ENCODE peak calls at places on chromosomes 6 and 20, in seven cellular contexts. One of them, this sample, is unnamed.

GRCh38 chr6:137226682-137227081 is 7.5 kb upstream of the IFNGR1 start:
- DNase-seq in nucleus accumbens: no peak
- DNase-seq in DMS79 treated with DMSO at 0.1 percent for 48 hours: no peak
- DNase-seq in small intestine: no peak
- DNase-seq in NCI-H1092 treated with DMSO at 0.1 percent for 48 hours: no peak
- DNase-seq in non-pigmented ciliary epithelial cell: no peak
- DNase-seq in CD8-positive, alpha-beta T cell: no peak
- DNase-seq in this sample: no peak

GRCh38 chr20:31661625-31662371 is 24.1 kb downstream of the COX4I2 start:
- DNase-seq in CD8-positive, alpha-beta T cell: peak
- DNase-seq in NCI-H1092 treated with DMSO at 0.1 percent for 48 hours: peak
- DNase-seq in small intestine: peak
- DNase-seq in DMS79 treated with DMSO at 0.1 percent for 48 hours: peak
- DNase-seq in nucleus accumbens: peak
- DNase-seq in non-pigmented ciliary epithelial cell: no peak
- DNase-seq in this sample: peak

GRCh38 chr20:32282461-32282860 is 5.0 kb downstream of the KIF3B start:
- DNase-seq in nucleus accumbens: no peak
- DNase-seq in small intestine: no peak
- DNase-seq in CD8-positive, alpha-beta T cell: no peak
- DNase-seq in NCI-H1092 treated with DMSO at 0.1 percent for 48 hours: peak
- DNase-seq in non-pigmented ciliary epithelial cell: no peak
- DNase-seq in DMS79 treated with DMSO at 0.1 percent for 48 hours: peak
- DNase-seq in this sample: no peak

GRCh38 chr20:50855498-50856474 is 60.9 kb downstream of the BCAS4 start:
- DNase-seq in non-pigmented ciliary epithelial cell: no peak
- DNase-seq in DMS79 treated with DMSO at 0.1 percent for 48 hours: peak
- DNase-seq in small intestine: peak
- DNase-seq in NCI-H1092 treated with DMSO at 0.1 percent for 48 hours: no peak
- DNase-seq in nucleus accumbens: no peak
- DNase-seq in CD8-positive, alpha-beta T cell: no peak
- DNase-seq in this sample: no peak

GRCh38 chr6:167047554-167047953 is 48.4 kb downstream of the CEP43 start:
- DNase-seq in non-pigmented ciliary epithelial cell: no peak
- DNase-seq in nucleus accumbens: no peak
- DNase-seq in CD8-positive, alpha-beta T cell: peak
- DNase-seq in small intestine: peak
- DNase-seq in DMS79 treated with DMSO at 0.1 percent for 48 hours: no peak
- DNase-seq in NCI-H1092 treated with DMSO at 0.1 percent for 48 hours: no peak
- DNase-seq in this sample: peak

GRCh38 chr6:82783587-82784253 is 281.9 kb downstream of the UBE3D start:
- DNase-seq in DMS79 treated with DMSO at 0.1 percent for 48 hours: no peak
- DNase-seq in small intestine: no peak
- DNase-seq in nucleus accumbens: peak
- DNase-seq in NCI-H1092 treated with DMSO at 0.1 percent for 48 hours: no peak
- DNase-seq in CD8-positive, alpha-beta T cell: no peak
- DNase-seq in non-pigmented ciliary epithelial cell: no peak
- DNase-seq in this sample: no peak

GRCh38 chr6:152600022-152600421 is 37.1 kb downstream of the SYNE1 start:
- DNase-seq in NCI-H1092 treated with DMSO at 0.1 percent for 48 hours: no peak
- DNase-seq in CD8-positive, alpha-beta T cell: no peak
- DNase-seq in nucleus accumbens: no peak
- DNase-seq in DMS79 treated with DMSO at 0.1 percent for 48 hours: no peak
- DNase-seq in non-pigmented ciliary epithelial cell: no peak
- DNase-seq in small intestine: no peak
- DNase-seq in this sample: no peak

GRCh38 chr6:154249499-154250298 is 106.9 kb downstream of the IPCEF1 start:
- DNase-seq in CD8-positive, alpha-beta T cell: no peak
- DNase-seq in non-pigmented ciliary epithelial cell: no peak
- DNase-seq in nucleus accumbens: no peak
- DNase-seq in NCI-H1092 treated with DMSO at 0.1 percent for 48 hours: no peak
- DNase-seq in small intestine: peak
- DNase-seq in DMS79 treated with DMSO at 0.1 percent for 48 hours: no peak
- DNase-seq in this sample: no peak

GRCh38 chr6:39347201-39347600 is 24.7 kb upstream of the KCNK16 start:
- DNase-seq in small intestine: no peak
- DNase-seq in CD8-positive, alpha-beta T cell: no peak
- DNase-seq in DMS79 treated with DMSO at 0.1 percent for 48 hours: peak
- DNase-seq in non-pigmented ciliary epithelial cell: no peak
- DNase-seq in NCI-H1092 treated with DMSO at 0.1 percent for 48 hours: no peak
- DNase-seq in nucleus accumbens: no peak
- DNase-seq in this sample: no peak

GRCh38 chr6:153024401-153025017 is 22.0 kb upstream of the MTRF1L start:
- DNase-seq in CD8-positive, alpha-beta T cell: peak
- DNase-seq in DMS79 treated with DMSO at 0.1 percent for 48 hours: peak
- DNase-seq in non-pigmented ciliary epithelial cell: no peak
- DNase-seq in NCI-H1092 treated with DMSO at 0.1 percent for 48 hours: peak
- DNase-seq in small intestine: peak
- DNase-seq in nucleus accumbens: no peak
- DNase-seq in this sample: peak

GRCh38 chr20:53773792-53774371 is 180.2 kb upstream of the ZNF217 start:
- DNase-seq in NCI-H1092 treated with DMSO at 0.1 percent for 48 hours: no peak
- DNase-seq in nucleus accumbens: no peak
- DNase-seq in CD8-positive, alpha-beta T cell: no peak
- DNase-seq in small intestine: no peak
- DNase-seq in DMS79 treated with DMSO at 0.1 percent for 48 hours: no peak
- DNase-seq in non-pigmented ciliary epithelial cell: peak
- DNase-seq in this sample: no peak

GRCh38 chr6:136784910-136785746 is 7.1 kb downstream of the MAP3K5 start:
- DNase-seq in nucleus accumbens: no peak
- DNase-seq in non-pigmented ciliary epithelial cell: no peak
- DNase-seq in DMS79 treated with DMSO at 0.1 percent for 48 hours: no peak
- DNase-seq in NCI-H1092 treated with DMSO at 0.1 percent for 48 hours: no peak
- DNase-seq in small intestine: peak
- DNase-seq in CD8-positive, alpha-beta T cell: peak
- DNase-seq in this sample: peak

This sample was measured in transverse colon.